ENCODE peak calls at places on chromosomes 5 and 9, in ten cellular contexts. P is heart right ventricle, Y is left ventricle myocardium inferior, N is brain microvascular endothelial cell, M is transverse colon, O is uterus, T is HL-60, X is heart left ventricle, A is IMR-90, R is stomach. G is an unnamed sample. For H3K27me3, the result is how much of the 10 kb centered on the place peaks cover.

GRCh38 chr9:108271646-108272349 is 584.0 kb downstream of the ACTL7B start:
- DNase-seq in P (no peak), Y (no peak), N (peak), M (peak), O (peak), T (no peak), X (no peak), A (peak), R (peak), G (no peak)

GRCh38 chr9:98158071-98158791 is 34.2 kb downstream of the CORO2A start:
- DNase-seq in P (no peak), Y (no peak), N (no peak), M (peak), O (no peak), T (no peak), X (no peak), A (no peak), R (peak), G (no peak)

GRCh38 chr9:111994831-111995458 is 98.3 kb downstream of the UGCG start:
- DNase-seq in P (no peak), Y (no peak), N (no peak), M (no peak), O (no peak), T (no peak), X (no peak), A (no peak), R (no peak), G (no peak)

GRCh38 chr5:8135742-8136141 is 266.8 kb downstream of the MTRR start:
- DNase-seq in P (no peak), Y (no peak), N (no peak), M (no peak), O (no peak), T (no peak), X (no peak), A (no peak), R (no peak), G (no peak)

GRCh38 chr9:8651126-8651525 is 851.5 kb upstream of the DMAC1 start:
- DNase-seq in P (no peak), Y (no peak), N (no peak), M (no peak), O (no peak), T (no peak), X (no peak), A (no peak), R (no peak), G (no peak)

GRCh38 chr9:133950206-133950915 is 41.8 kb downstream of the VAV2 start:
- DNase-seq in P (peak), Y (peak), N (peak), M (no peak), O (no peak), T (no peak), X (peak), A (peak), R (no peak), G (no peak)

GRCh38 chr9:98594551-98595160 is 114.1 kb downstream of the GABBR2 start:
- DNase-seq in P (no peak), Y (no peak), N (no peak), M (no peak), O (no peak), T (no peak), X (no peak), A (no peak), R (no peak), G (no peak)

GRCh38 chr9:95074632-95075269 is 242.8 kb downstream of the FANCC start:
- DNase-seq in P (no peak), Y (no peak), N (no peak), M (no peak), O (no peak), T (no peak), X (no peak), A (no peak), R (peak), G (no peak)

GRCh38 chr5:177008716-177009115 is 2.1 kb upstream of the UIMC1 start:
- DNase-seq in P (no peak), Y (no peak), N (no peak), M (no peak), O (no peak), T (no peak), X (no peak), A (no peak), R (no peak), G (no peak)

GRCh38 chr9:83034587-83034986 is 28.4 kb downstream of the RASEF start:
- DNase-seq in P (no peak), Y (no peak), N (peak), M (no peak), O (no peak), T (no peak), X (no peak), A (peak), R (no peak), G (no peak)

GRCh38 chr9:122788831-122789230 is at the start of gene OR5C1:
- DNase-seq in P (no peak), Y (no peak), N (no peak), M (no peak), O (no peak), T (no peak), X (no peak), A (no peak), R (no peak), G (no peak)

GRCh38 chr5:135505973-135506372 is 29.8 kb downstream of the NEUROG1 start:
- DNase-seq in P (no peak), Y (no peak), N (no peak), M (no peak), O (no peak), T (no peak), X (no peak), A (peak), R (no peak), G (no peak)

GRCh38 chr5:145104106-145104505 is 731.0 kb downstream of the PRELID2 start:
- DNase-seq in P (no peak), Y (no peak), N (no peak), M (no peak), O (no peak), T (no peak), X (no peak), A (peak), R (no peak), G (no peak)

DNA sequence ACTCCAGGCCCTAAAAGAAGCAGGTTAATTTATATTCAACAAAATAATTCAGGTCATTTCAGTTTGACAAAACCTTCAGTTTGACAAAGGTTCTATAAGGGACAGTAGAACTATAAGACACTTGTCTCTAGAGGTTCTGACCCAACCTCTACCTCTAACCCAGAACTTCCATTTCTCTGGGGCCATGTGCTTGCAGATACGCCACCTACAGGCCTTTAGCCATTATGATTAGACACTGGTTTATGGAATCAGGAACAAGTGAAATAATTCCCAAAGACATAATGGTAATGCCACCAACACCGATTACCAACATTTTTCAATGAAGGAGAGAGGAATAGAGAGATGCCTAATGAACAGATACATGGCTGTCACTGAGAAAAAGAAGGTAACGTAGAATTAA is 733.9 kb downstream of the PRELID2 start:
- DNase-seq in P (no peak), Y (no peak), N (no peak), M (no peak), O (no peak), T (no peak), X (no peak), A (no peak), R (no peak), G (no peak)
- TF ChIP-seq CTCF in P (no peak), Y (no peak), N (peak), M (no peak), O (no peak), T (no peak), X (no peak), A (peak), R (peak), G (no peak)

GRCh38 chr9:33851301-33851700 is 34.3 kb downstream of the UBE2R2 start:
- DNase-seq in P (no peak), Y (no peak), N (no peak), M (no peak), O (no peak), T (no peak), X (no peak), A (no peak), R (no peak), G (no peak)

GRCh38 chr9:33850267-33850629 is 33.3 kb downstream of the UBE2R2 start:
- DNase-seq in P (no peak), Y (no peak), N (no peak), M (no peak), O (no peak), T (no peak), X (no peak), A (no peak), R (no peak), G (no peak)

GRCh38 chr9:33850677-33851076 is 33.7 kb downstream of the UBE2R2 start:
- DNase-seq in P (no peak), Y (no peak), N (no peak), M (no peak), O (no peak), T (no peak), X (no peak), A (no peak), R (no peak), G (no peak)

GRCh38 chr9:33856247-33856646 is 39.3 kb downstream of the UBE2R2 start:
- DNase-seq in P (no peak), Y (no peak), N (no peak), M (no peak), O (no peak), T (no peak), X (no peak), A (no peak), R (no peak), G (no peak)

DNA sequence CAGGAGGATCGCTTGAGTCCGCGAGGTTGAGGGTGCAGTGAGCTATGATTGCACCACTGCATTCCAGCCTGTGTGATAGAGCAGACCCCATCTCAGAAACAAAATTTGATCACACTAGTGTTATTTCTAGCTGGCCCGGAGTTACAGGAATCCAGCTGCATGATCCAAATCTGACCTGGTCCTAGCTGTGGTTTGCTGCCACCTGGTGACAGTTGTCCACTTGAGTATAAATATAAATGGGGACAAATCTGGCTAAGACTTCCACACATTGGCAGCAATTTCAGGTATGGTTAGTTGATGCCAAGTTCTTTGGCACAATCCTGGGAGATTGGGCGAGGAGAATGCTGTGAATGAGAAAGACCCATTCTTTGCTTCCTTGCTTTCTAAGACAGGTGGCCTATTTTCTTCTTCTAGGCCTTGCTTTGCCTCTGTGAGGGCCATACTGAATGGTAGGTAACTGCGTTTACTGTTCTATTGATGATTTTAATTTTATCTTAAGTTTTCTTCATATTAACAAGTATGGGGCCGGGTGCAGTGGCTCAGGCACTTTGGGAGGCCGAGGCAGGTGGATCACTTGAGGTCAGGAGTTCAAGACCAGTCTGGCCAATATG is 35.4 kb downstream of the UBE2R2 start:
- DNase-seq in P (peak), Y (peak), N (peak), M (peak), O (peak), T (no peak), X (peak), A (peak), R (peak), G (peak)
- H3K27me3 ChIP-seq in P (under half), Y (under half), N (under half), M (under half), O (under half), T (under half), X (under half), A (under half), R (under half), G (under half)

DNA sequence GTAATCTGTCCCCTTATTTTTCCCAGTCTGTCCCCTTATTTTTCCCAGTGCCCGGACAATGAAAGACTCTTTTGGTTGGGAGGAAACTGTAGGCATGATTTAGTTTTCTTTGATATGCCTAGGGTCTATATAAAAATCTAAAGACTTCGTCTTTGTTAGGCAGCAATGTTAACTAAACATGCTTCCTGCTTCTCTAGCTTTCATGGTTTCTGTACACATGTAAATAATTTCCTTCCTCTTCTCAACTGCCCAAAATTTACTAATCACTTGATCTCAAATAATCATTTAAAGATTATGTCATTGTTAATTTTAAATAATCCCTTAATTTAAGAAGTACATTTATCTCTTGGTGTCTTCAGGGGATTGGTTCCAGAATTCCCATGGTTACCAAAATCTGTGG is 47.8 kb upstream of the RAPGEF6 start:
- DNase-seq in P (no peak), Y (no peak), N (no peak), M (no peak), O (no peak), T (no peak), X (no peak), A (no peak), R (no peak), G (no peak)
- H3K27ac ChIP-seq in P (no peak), Y (no peak), N (no peak), M (no peak), O (no peak), T (no peak), X (no peak), A (no peak), R (no peak), G (no peak)

GRCh38 chr9:120299785-120300184 is 280.2 kb downstream of the CDK5RAP2 start:
- DNase-seq in P (no peak), Y (no peak), N (no peak), M (no peak), O (no peak), T (no peak), X (no peak), A (no peak), R (no peak), G (no peak)
- TF ChIP-seq CTCF in P (no peak), Y (no peak), N (no peak), M (no peak), O (no peak), T (no peak), X (no peak), A (no peak), R (no peak), G (no peak)

DNA sequence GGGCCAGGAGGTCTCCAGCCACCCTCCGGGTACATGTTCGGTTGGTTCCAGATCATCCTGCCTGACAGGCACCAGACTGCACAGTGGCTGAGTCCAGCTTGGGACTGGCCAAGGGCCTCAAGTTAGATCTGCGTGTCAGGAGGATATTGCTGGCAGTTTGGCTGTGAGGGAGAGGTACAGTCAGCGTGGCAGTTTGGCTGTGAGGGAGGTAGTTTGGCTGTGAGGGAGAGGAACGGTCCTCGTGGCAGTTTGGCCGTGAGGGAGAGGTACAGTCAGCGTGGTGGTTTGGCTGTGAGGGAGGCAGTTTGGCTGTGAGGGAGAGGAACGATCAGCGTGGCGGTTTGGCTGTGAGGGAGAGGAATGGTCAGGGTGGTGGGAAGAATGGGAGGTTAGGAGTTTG is 39.0 kb downstream of the CACNA1B start:
- DNase-seq in P (no peak), Y (no peak), N (no peak), M (no peak), O (no peak), T (no peak), X (no peak), A (no peak), R (no peak), G (no peak)
- H3K27me3 ChIP-seq in P (under half), Y (under half), N (under half), M (under half), O (under half), T (under half), X (under half), A (under half), R (under half), G (under half)

DNA sequence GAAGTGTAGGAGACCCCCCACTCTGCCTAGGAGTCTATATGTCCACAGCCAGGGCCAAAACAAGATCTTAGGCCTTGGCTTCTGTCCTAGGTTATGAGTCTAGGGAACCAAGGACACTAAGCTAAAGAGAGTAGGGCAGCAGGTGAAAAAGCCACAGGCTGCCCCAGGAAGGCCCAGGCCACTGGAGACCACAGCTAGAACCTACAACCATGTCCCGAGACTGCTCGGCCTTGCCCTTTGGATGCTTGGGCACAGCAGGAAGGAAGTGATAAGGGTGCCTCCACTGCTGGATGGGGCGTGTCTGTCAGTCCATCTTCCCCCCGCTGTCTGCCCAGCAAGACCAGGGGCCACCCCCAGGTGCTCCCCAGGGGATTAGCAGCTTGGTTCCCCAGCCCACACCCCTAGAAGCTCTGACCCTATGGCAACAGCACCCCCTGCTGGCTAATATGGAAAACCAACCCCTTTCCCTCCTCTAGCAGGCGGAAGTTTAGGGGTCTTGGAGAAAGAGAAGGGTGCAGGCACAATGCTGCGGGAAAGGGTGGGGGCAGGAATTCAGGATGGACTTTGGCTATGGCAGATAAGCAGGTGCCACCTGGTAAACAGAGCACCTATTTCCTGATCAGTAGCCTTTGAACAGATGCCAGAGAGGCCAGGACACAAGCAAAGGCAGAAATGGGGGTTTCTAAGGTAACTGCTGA is 10.5 kb upstream of the IRF1 start:
- DNase-seq in P (peak), Y (peak), N (no peak), M (peak), O (peak), T (peak), X (peak), A (peak), R (peak), G (no peak)
- H3K27ac ChIP-seq in P (peak), Y (peak), N (no peak), M (peak), O (peak), T (no peak), X (peak), A (no peak), R (peak), G (no peak)

GRCh38 chr9:16515879-16516289 is 354.6 kb downstream of the BNC2 start:
- DNase-seq in P (no peak), Y (no peak), N (peak), M (no peak), O (no peak), T (no peak), X (no peak), A (peak), R (no peak), G (no peak)
- TF ChIP-seq CTCF in P (no peak), Y (no peak), N (no peak), M (no peak), O (no peak), T (no peak), X (no peak), A (no peak), R (no peak), G (no peak)

DNA sequence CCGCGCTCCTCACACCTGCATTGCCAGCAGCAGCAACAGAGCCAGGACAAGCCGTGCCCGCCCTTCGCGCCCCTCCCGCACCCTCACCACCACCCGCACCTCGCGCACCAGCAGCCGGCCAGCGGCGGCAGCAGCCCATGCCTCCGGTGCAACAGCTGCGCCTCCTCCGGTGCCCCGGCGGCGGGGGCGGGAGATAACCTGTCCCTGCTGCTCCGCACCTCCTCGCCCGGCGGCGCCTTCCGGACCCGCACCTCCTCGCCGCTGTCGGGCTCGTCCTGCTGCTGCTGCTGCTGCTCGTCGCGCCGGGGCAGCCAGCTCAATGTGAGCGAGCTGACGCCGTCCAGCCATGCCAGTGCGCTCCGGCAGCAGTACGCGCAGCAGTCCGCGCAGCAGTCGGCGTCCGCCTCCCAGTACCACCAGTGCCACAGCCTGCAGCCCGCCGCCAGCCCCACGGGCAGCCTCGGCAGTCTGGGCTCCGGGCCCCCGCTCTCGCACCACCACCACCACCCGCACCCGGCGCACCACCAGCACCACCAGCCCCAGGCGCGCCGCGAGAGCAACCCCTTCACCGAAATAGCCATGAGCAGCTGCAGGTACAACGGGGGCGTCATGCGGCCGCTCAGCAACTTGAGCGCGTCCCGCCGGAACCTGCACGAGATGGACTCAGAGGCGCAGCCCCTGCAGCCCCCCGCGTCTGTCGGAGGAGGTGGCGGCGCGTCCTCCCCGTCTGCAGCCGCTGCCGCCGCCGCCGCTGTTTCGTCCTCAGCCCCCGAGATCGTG is 517 bp downstream of the KCNN2 start:
- DNase-seq in P (no peak), Y (peak), N (no peak), M (no peak), O (no peak), T (no peak), X (no peak), A (peak), R (no peak), G (no peak)
- H3K27me3 ChIP-seq in P (under half), Y (under half), N (under half), M (half or more), O (under half), T (under half), X (under half), A (under half), R (under half), G (under half)

G was measured in thoracic aorta.